ENCODE peak calls at places on chromosomes 12 and 14, in five cellular contexts. G, C, U, Z and E are unnamed samples.

GRCh38 chr12:1429980-1430379 is 164.4 kb downstream of the FBXL14 start:
- DNase-seq in Z (no peak), U (no peak), C (no peak), G (no peak), E (no peak)

GRCh38 chr14:103284574-103285467 is 49.2 kb upstream of the EIF5 start:
- DNase-seq in C (no peak), U (no peak), Z (no peak), G (no peak), E (no peak)

GRCh38 chr14:94342334-94342934 is 19.3 kb upstream of the SERPINA6 start:
- DNase-seq in U (no peak), C (peak; percentile 84), Z (no peak), G (peak; percentile 95), E (peak; percentile 27)

GRCh38 chr12:102050660-102051430 is 10.9 kb downstream of the WASHC3 start:
- DNase-seq in C (no peak), G (no peak), U (no peak), Z (no peak), E (no peak)

GRCh38 chr12:70774055-70774454 is 136.8 kb upstream of the PTPRB start:
- DNase-seq in Z (no peak), U (no peak), G (peak; percentile 1), C (no peak), E (no peak)

GRCh38 chr12:131345521-131346436 is 365.1 kb upstream of the SFSWAP start:
- DNase-seq in C (no peak), Z (no peak), U (no peak), G (no peak), E (no peak)

GRCh38 chr14:77031680-77032482 is 3.4 kb upstream of the IRF2BPL start:
- DNase-seq in G (no peak), Z (no peak), C (no peak), U (no peak), E (no peak)

GRCh38 chr12:109760930-109761630 is 47.5 kb downstream of the FAM222A start:
- DNase-seq in Z (no peak), C (no peak), G (no peak), U (no peak), E (no peak)

GRCh38 chr14:95200404-95200803 is 43.1 kb upstream of the DICER1 start:
- DNase-seq in G (peak; percentile 62), C (no peak), Z (peak; percentile 18), U (no peak), E (no peak)

GRCh38 chr12:26331960-26332359 is 136.6 kb downstream of the SSPN start:
- DNase-seq in U (no peak), C (no peak), Z (no peak), G (no peak), E (no peak)

GRCh38 chr14:64478634-64479250 is 13.4 kb downstream of the AKAP5 start:
- DNase-seq in U (no peak), C (no peak), Z (peak; percentile 1), G (peak; percentile 47), E (no peak)

GRCh38 chr12:115267891-115268290 is 583.9 kb upstream of the TBX3 start:
- DNase-seq in C (no peak), Z (no peak), G (no peak), U (no peak), E (no peak)

GRCh38 chr12:60803147-60803546 is 1207.3 kb downstream of the SLC16A7 start:
- DNase-seq in C (no peak), Z (no peak), U (no peak), G (no peak), E (no peak)

GRCh38 chr12:50326636-50327284 is 43.4 kb upstream of the LIMA1 start:
- DNase-seq in G (peak; percentile 32), C (no peak), Z (no peak), U (no peak), E (no peak)

GRCh38 chr14:85531141-85531593 is 1.2 kb downstream of the FLRT2 start:
- DNase-seq in G (no peak), Z (peak; percentile 76), U (no peak), C (peak; percentile 37), E (peak; percentile 73)